ENCODE peak calls at places on chromosome 3, in ten cellular contexts. U, R, H, O, B, E, J, M, D and A are unnamed samples.

GRCh38 chr3:70608434-70608833 is 296.0 kb upstream of the MDFIC2 start:
- DNase-seq in U (no peak), R (no peak), H (no peak), O (no peak), B (no peak), E (no peak), J (no peak), M (no peak), D (no peak), A (no peak)

GRCh38 chr3:114709102-114709501 is 415.3 kb downstream of the TIGIT start:
- DNase-seq in U (peak), R (no peak), H (no peak), O (no peak), B (peak), E (no peak), J (no peak), M (peak), D (no peak), A (peak)

GRCh38 chr3:64289622-64290021 is 64.4 kb upstream of the PRICKLE2 start:
- DNase-seq in U (peak), R (no peak), H (no peak), O (no peak), B (no peak), E (no peak), J (no peak), M (no peak), D (no peak), A (no peak)

GRCh38 chr3:106071306-106071705 is 202.5 kb upstream of the CBLB start:
- DNase-seq in U (no peak), R (no peak), H (no peak), O (no peak), B (no peak), E (no peak), J (no peak), M (no peak), D (no peak), A (no peak)

GRCh38 chr3:170728181-170728580 is 141.8 kb downstream of the RPL22L1 start:
- DNase-seq in U (no peak), R (no peak), H (no peak), O (no peak), B (no peak), E (no peak), J (no peak), M (no peak), D (no peak), A (no peak)

GRCh38 chr3:64184621-64185020 is 40.6 kb downstream of the PRICKLE2 start:
- DNase-seq in U (no peak), R (no peak), H (no peak), O (no peak), B (peak), E (no peak), J (no peak), M (no peak), D (no peak), A (peak)

GRCh38 chr3:134380249-134380648 is 6.0 kb upstream of the AMOTL2 start:
- DNase-seq in U (peak), R (no peak), H (no peak), O (no peak), B (no peak), E (no peak), J (no peak), M (no peak), D (no peak), A (peak)

GRCh38 chr3:184604956-184605290 is 43.3 kb downstream of the EPHB3 start:
- DNase-seq in U (no peak), R (no peak), H (peak), O (no peak), B (no peak), E (no peak), J (no peak), M (no peak), D (no peak), A (no peak)

GRCh38 chr3:16728762-16729745 is 123.8 kb upstream of the DAZL start:
- DNase-seq in U (no peak), R (peak), H (no peak), O (peak), B (peak), E (peak), J (no peak), M (peak), D (no peak), A (peak)

GRCh38 chr3:157381606-157382005 is 55.0 kb upstream of the PTX3 start:
- DNase-seq in U (no peak), R (no peak), H (no peak), O (no peak), B (no peak), E (no peak), J (no peak), M (no peak), D (no peak), A (no peak)

GRCh38 chr3:19348929-19349564 is 200.7 kb downstream of the KCNH8 start:
- DNase-seq in U (peak), R (no peak), H (no peak), O (peak), B (peak), E (no peak), J (no peak), M (peak), D (peak), A (peak)

GRCh38 chr3:45631486-45631885 is 36.9 kb downstream of the LIMD1 start:
- DNase-seq in U (peak), R (no peak), H (no peak), O (no peak), B (no peak), E (no peak), J (no peak), M (no peak), D (peak), A (no peak)

GRCh38 chr3:153166206-153166605 is 4.2 kb downstream of the RAP2B start:
- DNase-seq in U (peak), R (no peak), H (no peak), O (no peak), B (no peak), E (no peak), J (no peak), M (no peak), D (peak), A (no peak)

GRCh38 chr3:155282416-155283091 is 10.9 kb downstream of the STRIT1 start:
- DNase-seq in U (no peak), R (no peak), H (no peak), O (peak), B (peak), E (no peak), J (no peak), M (no peak), D (no peak), A (peak)

GRCh38 chr3:144063306-144063705 is 91.7 kb downstream of the DIPK2A start:
- DNase-seq in U (no peak), R (no peak), H (no peak), O (no peak), B (no peak), E (no peak), J (no peak), M (no peak), D (no peak), A (no peak)

GRCh38 chr3:10472877-10473440 is 32.4 kb downstream of the ATP2B2 start:
- DNase-seq in U (no peak), R (no peak), H (no peak), O (no peak), B (no peak), E (no peak), J (no peak), M (no peak), D (no peak), A (no peak)

GRCh38 chr3:172869356-172869755 is 118.8 kb downstream of the ECT2 start:
- DNase-seq in U (no peak), R (no peak), H (no peak), O (no peak), B (peak), E (no peak), J (no peak), M (peak), D (no peak), A (peak)

GRCh38 chr3:46734773-46735172 is 17.1 kb upstream of the PRSS50 start:
- DNase-seq in U (no peak), R (no peak), H (no peak), O (no peak), B (no peak), E (no peak), J (no peak), M (no peak), D (no peak), A (no peak)

GRCh38 chr3:194276768-194277546 is 74.2 kb downstream of the CPN2 start:
- DNase-seq in U (no peak), R (no peak), H (peak), O (peak), B (peak), E (no peak), J (no peak), M (no peak), D (peak), A (peak)

GRCh38 chr3:30305021-30305420 is 301.4 kb upstream of the TGFBR2 start:
- DNase-seq in U (no peak), R (no peak), H (no peak), O (no peak), B (no peak), E (no peak), J (no peak), M (no peak), D (no peak), A (no peak)

GRCh38 chr3:167728176-167728575 is 6.5 kb downstream of the PDCD10 start:
- DNase-seq in U (no peak), R (peak), H (no peak), O (peak), B (peak), E (peak), J (no peak), M (peak), D (no peak), A (peak)

GRCh38 chr3:74009961-74010859 is 385.5 kb upstream of the PDZRN3 start:
- DNase-seq in U (no peak), R (no peak), H (no peak), O (no peak), B (no peak), E (no peak), J (no peak), M (no peak), D (no peak), A (no peak)

GRCh38 chr3:154552338-154552737 is 122.3 kb upstream of the GPR149 start:
- DNase-seq in U (peak), R (no peak), H (no peak), O (no peak), B (no peak), E (no peak), J (no peak), M (no peak), D (no peak), A (no peak)